ENCODE peak calls at places on chromosome 12, in four cellular contexts. Y is cardiac muscle cell, B is A673, F is stomach. Z is an unnamed sample.
A peak's percentile ranks its signal among the peaks of the same experiment; 100 is the strongest.

GRCh38 chr12:97167598-97167997 is 260.5 kb downstream of the NEDD1 start:
- DNase-seq in Y (no peak), F (no peak), B (no peak), Z (no peak)

GRCh38 chr12:31570880-31571279 is 20.1 kb downstream of the DENND5B start:
- DNase-seq in Y (peak; percentile 40), B (no peak), F (no peak), Z (no peak)

GRCh38 chr12:42372154-42372791 is 46.3 kb downstream of the PPHLN1 start:
- DNase-seq in Y (peak; percentile 56), F (no peak), B (peak; percentile 70), Z (no peak)

GRCh38 chr12:39441963-39442894 is 691 bp downstream of the KIF21A start:
- DNase-seq in F (peak; percentile 34), Y (peak; percentile 46), B (peak; percentile 5), Z (peak; percentile 33)

GRCh38 chr12:45504606-45505005 is 224.9 kb upstream of the ARID2 start:
- DNase-seq in Y (no peak), B (no peak), F (no peak), Z (no peak)

GRCh38 chr12:127654383-127654985 is 612.5 kb upstream of the TMEM132C start:
- DNase-seq in F (no peak), B (no peak), Y (no peak), Z (no peak)

GRCh38 chr12:132904718-132905328 is 17.4 kb upstream of the CHFR start:
- DNase-seq in F (peak; percentile 72), B (peak; percentile 50), Y (peak; percentile 67), Z (peak; percentile 76)

GRCh38 chr12:49201595-49202295 is 12.9 kb upstream of the TUBA1A start:
- DNase-seq in Y (peak; percentile 86), F (no peak), B (peak; percentile 79), Z (no peak)

GRCh38 chr12:119528241-119528640 is 65.3 kb upstream of the TMEM233 start:
- DNase-seq in B (peak; percentile 38), F (no peak), Y (peak; percentile 13), Z (no peak)

GRCh38 chr12:47377414-47378221 is 297.9 kb upstream of the AMIGO2 start:
- DNase-seq in B (peak; percentile 71), Y (peak; percentile 100), F (peak; percentile 72), Z (peak; percentile 53)

GRCh38 chr12:75684678-75685620 is 173.5 kb upstream of the KRR1 start:
- DNase-seq in B (no peak), F (no peak), Y (peak; percentile 90), Z (no peak)

GRCh38 chr12:16325426-16325825 is 22.0 kb upstream of the MGST1 start:
- DNase-seq in F (peak; percentile 57), Y (no peak), B (no peak), Z (no peak)

GRCh38 chr12:42128888-42129287 is 15.8 kb downstream of the GXYLT1 start:
- DNase-seq in B (no peak), F (no peak), Y (no peak), Z (no peak)

GRCh38 chr12:40149673-40150260 is 43.9 kb upstream of the SLC2A13 start:
- DNase-seq in B (no peak), Y (no peak), F (no peak), Z (no peak)

GRCh38 chr12:131171029-131171428 is 217.3 kb downstream of the ADGRD1 start:
- DNase-seq in Y (no peak), F (no peak), B (no peak), Z (no peak)

GRCh38 chr12:25771062-25771461 is 187.4 kb upstream of the RASSF8 start:
- DNase-seq in Y (no peak), B (no peak), F (no peak), Z (no peak)

GRCh38 chr12:52763036-52763659 is 14.0 kb downstream of the KRT76 start:
- DNase-seq in B (no peak), Y (no peak), F (no peak), Z (no peak)
- H3K9me3 ChIP-seq in B (peaks cover 7% of the 10 kb centered on the region), Y (no peaks in the 10 kb centered on the region), F (peaks cover 8% of the 10 kb centered on the region), Z (no peaks in the 10 kb centered on the region)

GRCh38 chr12:65764325-65764724 is 60.0 kb upstream of the HMGA2 start:
- DNase-seq in F (no peak), B (no peak), Y (no peak), Z (no peak)
- H3K27ac ChIP-seq in F (no peak overlapping the region), B (no peak overlapping the region), Y (no peak overlapping the region), Z (no peak overlapping the region)

DNA sequence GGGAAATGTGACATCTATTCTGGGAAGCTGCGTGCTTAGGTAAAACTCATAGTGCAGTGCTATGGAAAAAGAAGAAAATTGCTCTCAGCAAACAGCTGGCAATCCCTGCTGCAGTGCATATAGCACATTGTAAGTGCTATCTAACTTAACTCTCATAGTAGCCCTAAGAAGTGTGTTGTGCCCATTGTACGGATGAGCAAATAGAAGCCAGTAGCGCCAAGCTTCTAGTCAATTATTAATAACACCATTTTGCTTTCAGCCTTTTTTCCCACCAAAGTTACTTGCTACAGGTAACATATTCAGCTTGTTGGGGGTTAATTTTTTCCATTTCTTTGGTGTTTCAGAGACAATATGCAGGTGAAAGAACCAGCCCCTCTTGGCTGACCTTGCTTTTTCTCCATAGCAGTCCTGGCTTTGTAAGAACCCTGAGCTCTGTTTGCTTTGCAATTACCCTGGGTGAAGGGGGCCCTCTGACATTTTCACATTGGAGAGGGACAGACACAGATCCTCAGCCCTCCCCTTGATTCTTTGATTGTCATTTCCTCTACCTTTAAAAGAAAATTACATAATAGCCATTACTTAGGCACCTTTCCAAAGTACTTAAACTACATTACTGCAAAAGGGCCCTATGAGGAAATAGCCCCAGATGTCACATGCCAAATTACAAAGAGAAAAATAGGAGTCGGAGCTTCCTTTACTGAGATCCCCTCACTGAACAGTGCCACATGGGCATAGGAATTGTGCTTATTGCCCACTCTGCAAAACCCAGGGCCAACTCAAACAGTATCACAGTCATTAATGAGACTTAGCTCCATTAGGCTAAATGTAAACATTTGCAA is 576.2 kb upstream of the TBX3 start:
- DNase-seq in F (no peak), Y (no peak), B (no peak), Z (no peak)
- H3K9me3 ChIP-seq in F (no peaks in the 10 kb centered on the region), Y (no peaks in the 10 kb centered on the region), B (no peaks in the 10 kb centered on the region), Z (no peaks in the 10 kb centered on the region)

GRCh38 chr12:13504074-13504473 is 307.5 kb downstream of the EMP1 start:
- DNase-seq in Y (peak; percentile 5), B (no peak), F (no peak), Z (no peak)
- H3K27ac ChIP-seq in Y (no peak overlapping the region), B (no peak overlapping the region), F (no peak overlapping the region), Z (no peak overlapping the region)

GRCh38 chr12:14403293-14403692 is 37.8 kb downstream of the ATF7IP start:
- DNase-seq in F (no peak), Y (no peak), B (no peak), Z (no peak)

GRCh38 chr12:14403711-14404164 is 38.3 kb downstream of the ATF7IP start:
- DNase-seq in Y (peak; percentile 92), F (no peak), B (peak; percentile 92), Z (no peak)

GRCh38 chr12:14402697-14403096 is 37.2 kb downstream of the ATF7IP start:
- DNase-seq in F (no peak), B (no peak), Y (no peak), Z (no peak)

GRCh38 chr12:14399871-14400270 is 34.4 kb downstream of the ATF7IP start:
- DNase-seq in Y (peak; percentile 57), B (no peak), F (no peak), Z (no peak)

DNA sequence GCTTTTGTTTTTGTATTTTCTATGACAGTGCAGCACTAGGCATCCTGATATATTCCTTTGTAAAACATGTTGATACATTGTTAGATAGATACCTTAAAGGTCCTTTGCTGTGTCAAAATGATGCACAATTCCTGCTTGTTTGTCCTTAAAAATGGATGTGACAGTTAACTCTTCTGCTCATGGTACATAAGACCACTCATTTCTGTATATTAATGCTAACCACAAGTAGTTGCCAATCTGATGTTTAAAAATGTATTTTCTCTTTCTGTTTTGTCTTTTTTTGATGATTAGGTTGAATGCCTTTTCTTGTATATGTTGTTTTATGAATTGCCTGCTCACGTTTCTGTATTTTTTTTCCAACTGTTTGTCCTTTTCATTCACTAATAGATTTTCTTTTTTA is 35.1 kb downstream of the ATF7IP start:
- DNase-seq in F (no peak), Y (no peak), B (no peak), Z (no peak)
- H3K9me3 ChIP-seq in F (no peaks in the 10 kb centered on the region), Y (no peaks in the 10 kb centered on the region), B (peaks cover 23% of the 10 kb centered on the region), Z (no peaks in the 10 kb centered on the region)